ENCODE peak calls at places on chromosomes 7 and 10, in eight cellular contexts. M is nephron progenitor cell, L is MCF 10A, O is stomach, Q is colonic mucosa, N is IMR-90, X is dorsolateral prefrontal cortex, T is fibroblast of pulmonary artery. G is an unnamed sample.

GRCh38 chr10:103235775-103236174 is 9.9 kb upstream of the RPEL1 start:
- DNase-seq in M (no peak), L (no peak), O (no peak), Q (no peak), N (no peak), X (no peak), T (no peak), G (no peak)

GRCh38 chr7:147245274-147245673 is 1128.7 kb downstream of the CNTNAP2 start:
- DNase-seq in M (peak), L (peak), O (peak), Q (peak), N (peak), X (peak), T (peak), G (no peak)

GRCh38 chr10:3503299-3503698 is 281.7 kb downstream of the KLF6 start:
- DNase-seq in M (no peak), L (no peak), O (no peak), Q (no peak), N (no peak), X (no peak), T (no peak), G (no peak)

GRCh38 chr7:6096581-6096980 is 65.4 kb downstream of the ANKRD61 start:
- DNase-seq in M (no peak), L (no peak), O (no peak), Q (no peak), N (no peak), X (no peak), T (no peak), G (no peak)

GRCh38 chr10:46538723-46539426 is 17.6 kb downstream of the GPRIN2 start:
- DNase-seq in M (no peak), L (no peak), O (no peak), Q (no peak), N (peak), X (no peak), T (no peak), G (no peak)

GRCh38 chr7:147432068-147432467 is 1158.5 kb upstream of the C7orf33 start:
- DNase-seq in M (peak), L (peak), O (no peak), Q (no peak), N (peak), X (peak), T (peak), G (no peak)

GRCh38 chr7:47539398-47540052 is 42.4 kb downstream of the TNS3 start:
- DNase-seq in M (peak), L (no peak), O (no peak), Q (no peak), N (peak), X (no peak), T (no peak), G (peak)

GRCh38 chr10:32417906-32418547 is 27.9 kb upstream of the CCDC7 start:
- DNase-seq in M (no peak), L (no peak), O (no peak), Q (no peak), N (peak), X (no peak), T (peak), G (no peak)

GRCh38 chr7:73572767-73573186 is 5.6 kb downstream of the TBL2 start:
- DNase-seq in M (no peak), L (no peak), O (no peak), Q (no peak), N (no peak), X (no peak), T (no peak), G (no peak)

GRCh38 chr10:10891437-10891836 is 126.2 kb upstream of the CELF2 start:
- DNase-seq in M (peak), L (peak), O (no peak), Q (no peak), N (peak), X (no peak), T (peak), G (no peak)

GRCh38 chr10:81963606-81964005 is 88.6 kb downstream of the NRG3 start:
- DNase-seq in M (no peak), L (peak), O (no peak), Q (no peak), N (no peak), X (no peak), T (peak), G (no peak)

GRCh38 chr10:576130-576465 is 113.4 kb downstream of the DIP2C start:
- DNase-seq in M (no peak), L (no peak), O (no peak), Q (no peak), N (peak), X (peak), T (peak), G (no peak)

GRCh38 chr10:61869772-61870520 is 31.6 kb upstream of the ARID5B start:
- DNase-seq in M (no peak), L (peak), O (no peak), Q (no peak), N (peak), X (no peak), T (peak), G (no peak)

GRCh38 chr7:20959281-20959680 is 172.6 kb upstream of the SP8 start:
- DNase-seq in M (no peak), L (no peak), O (no peak), Q (no peak), N (no peak), X (no peak), T (no peak), G (no peak)

GRCh38 chr10:11165591-11166543 is 148.2 kb downstream of the CELF2 start:
- DNase-seq in M (peak), L (no peak), O (peak), Q (peak), N (no peak), X (no peak), T (peak), G (peak)

GRCh38 chr7:12423355-12423994 is 19.8 kb upstream of the VWDE start:
- DNase-seq in M (no peak), L (peak), O (no peak), Q (no peak), N (peak), X (no peak), T (peak), G (no peak)

GRCh38 chr7:114653391-114654088 is 238.9 kb downstream of the FOXP2 start:
- DNase-seq in M (peak), L (no peak), O (no peak), Q (no peak), N (peak), X (no peak), T (no peak), G (no peak)

GRCh38 chr10:67520924-67521520 is 175.0 kb downstream of the CTNNA3 start:
- DNase-seq in M (peak), L (peak), O (no peak), Q (peak), N (peak), X (peak), T (peak), G (no peak)

GRCh38 chr7:134792968-134793367 is 13.5 kb downstream of the CALD1 start:
- DNase-seq in M (no peak), L (no peak), O (no peak), Q (no peak), N (peak), X (no peak), T (peak), G (no peak)

GRCh38 chr7:1236831-1237701 is 4.4 kb downstream of the UNCX start:
- DNase-seq in M (peak), L (no peak), O (no peak), Q (no peak), N (no peak), X (no peak), T (no peak), G (no peak)

GRCh38 chr7:3067193-3067592 is 23.5 kb upstream of the CARD11 start:
- DNase-seq in M (no peak), L (no peak), O (no peak), Q (no peak), N (no peak), X (no peak), T (no peak), G (no peak)

DNA sequence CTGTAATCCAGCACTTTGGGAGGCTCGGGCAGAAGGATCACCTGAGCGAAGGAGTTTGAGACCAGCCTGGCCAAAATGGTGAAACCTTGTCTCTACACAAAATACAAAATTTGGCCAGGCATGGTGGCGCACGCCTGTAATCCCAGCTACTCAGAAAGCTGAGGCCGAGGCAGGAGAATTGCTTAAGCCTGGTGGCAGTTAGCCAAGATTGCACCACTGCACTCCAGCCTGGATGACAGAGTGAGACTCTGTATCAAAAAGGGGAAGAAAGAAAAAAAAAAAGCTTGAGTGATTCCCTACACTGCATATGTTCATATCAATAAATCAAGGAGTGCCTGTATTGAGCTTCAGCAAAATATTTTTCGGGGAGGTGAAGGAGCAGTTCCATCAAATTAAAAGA is 45.8 kb upstream of the SRRM3 start:
- DNase-seq in M (no peak), L (peak), O (peak), Q (no peak), N (peak), X (no peak), T (peak), G (peak)
- TF ChIP-seq CTCF in M (no peak), L (no peak), O (no peak), Q (no peak), N (no peak), X (no peak), T (no peak), G (no peak)

GRCh38 chr7:120994512-120995363 is 6.2 kb downstream of the CPED1 start:
- DNase-seq in M (no peak), L (no peak), O (no peak), Q (no peak), N (no peak), X (no peak), T (peak), G (no peak)
- TF ChIP-seq CTCF in M (no peak), L (no peak), O (no peak), Q (no peak), N (no peak), X (no peak), T (no peak), G (no peak)

GRCh38 chr7:106736508-106737201 is 75.7 kb upstream of the CCDC71L start:
- DNase-seq in M (peak), L (peak), O (peak), Q (peak), N (peak), X (no peak), T (peak), G (no peak)
- TF ChIP-seq CTCF in M (peak), L (peak), O (peak), Q (peak), N (peak), X (peak), T (peak), G (peak)

GRCh38 chr10:76311752-76312699 is 880.6 kb downstream of the LRMDA start:
- DNase-seq in M (peak), L (peak), O (peak), Q (no peak), N (no peak), X (no peak), T (peak), G (peak)

GRCh38 chr10:76316234-76316633 is 884.8 kb downstream of the LRMDA start:
- DNase-seq in M (no peak), L (no peak), O (no peak), Q (no peak), N (no peak), X (no peak), T (no peak), G (no peak)

GRCh38 chr10:76318171-76318570 is 886.7 kb downstream of the LRMDA start:
- DNase-seq in M (no peak), L (no peak), O (peak), Q (no peak), N (no peak), X (no peak), T (no peak), G (no peak)

GRCh38 chr10:76317078-76317477 is 885.7 kb downstream of the LRMDA start:
- DNase-seq in M (no peak), L (no peak), O (no peak), Q (no peak), N (no peak), X (no peak), T (no peak), G (no peak)

DNA sequence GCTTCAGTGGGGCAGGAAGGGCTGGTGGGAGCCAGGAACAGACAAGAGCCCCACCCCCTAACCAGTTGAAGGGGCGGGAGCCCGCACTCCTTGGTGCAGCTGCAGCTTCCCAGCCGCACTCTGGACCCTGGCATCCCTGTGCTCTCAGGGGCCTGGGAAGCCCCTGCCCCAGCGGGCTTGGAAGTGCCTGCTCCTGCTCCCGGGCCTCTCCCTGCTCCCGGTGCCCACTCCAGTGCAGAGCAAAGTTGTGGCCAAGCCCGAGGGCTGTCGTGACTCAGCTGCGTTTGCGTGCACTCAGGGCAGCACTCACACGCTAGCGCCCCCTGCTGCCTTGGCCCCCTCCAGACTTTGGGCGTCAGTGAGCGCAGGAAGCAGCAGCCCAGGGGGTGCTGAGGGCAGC is 883.8 kb downstream of the LRMDA start:
- DNase-seq in M (no peak), L (no peak), O (no peak), Q (no peak), N (no peak), X (no peak), T (no peak), G (no peak)
- TF ChIP-seq CTCF in M (no peak), L (no peak), O (no peak), Q (no peak), N (no peak), X (no peak), T (no peak), G (no peak)

DNA sequence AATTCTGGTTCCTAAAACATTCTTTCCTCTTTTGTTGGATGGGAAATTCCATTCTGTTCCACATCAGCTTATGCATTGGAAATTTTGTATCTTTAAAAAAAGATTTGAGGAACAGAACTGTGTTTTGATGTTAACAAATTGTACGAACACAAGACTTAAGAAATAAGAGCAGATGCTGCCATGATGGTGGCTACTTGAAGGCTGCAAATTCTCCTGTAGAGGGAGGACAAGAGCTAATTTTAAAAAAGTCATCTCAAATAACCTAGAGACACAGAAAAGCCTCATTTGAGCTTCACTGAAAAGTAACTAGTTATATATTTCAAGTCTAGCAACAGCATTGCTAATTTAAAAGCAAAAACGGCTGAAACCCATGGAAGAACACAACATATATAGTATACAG is 29.8 kb downstream of the NDUFB2 start:
- DNase-seq in M (no peak), L (peak), O (no peak), Q (no peak), N (peak), X (no peak), T (peak), G (no peak)
- TF ChIP-seq CTCF in M (peak), L (peak), O (no peak), Q (no peak), N (peak), X (peak), T (peak), G (no peak)

GRCh38 chr7:100358027-100358856 is at the start of gene PILRB:
- DNase-seq in M (no peak), L (no peak), O (no peak), Q (no peak), N (no peak), X (no peak), T (no peak), G (no peak)
- TF ChIP-seq CTCF in M (no peak), L (no peak), O (no peak), Q (no peak), N (no peak), X (no peak), T (peak), G (no peak)

GRCh38 chr10:123031124-123031523 is 22.3 kb downstream of the ACADSB start:
- DNase-seq in M (no peak), L (no peak), O (no peak), Q (no peak), N (no peak), X (no peak), T (no peak), G (no peak)
- TF ChIP-seq CTCF in M (no peak), L (no peak), O (no peak), Q (no peak), N (no peak), X (no peak), T (no peak), G (no peak)

GRCh38 chr7:24313777-24314176 is 29.8 kb downstream of the NPY start:
- DNase-seq in M (no peak), L (no peak), O (no peak), Q (no peak), N (no peak), X (no peak), T (no peak), G (no peak)

GRCh38 chr7:24316340-24316739 is 32.4 kb downstream of the NPY start:
- DNase-seq in M (no peak), L (no peak), O (no peak), Q (no peak), N (no peak), X (no peak), T (no peak), G (no peak)

GRCh38 chr7:24323961-24324480 is 40.0 kb downstream of the NPY start:
- DNase-seq in M (no peak), L (no peak), O (no peak), Q (no peak), N (no peak), X (no peak), T (no peak), G (no peak)

GRCh38 chr7:24319209-24319608 is 35.2 kb downstream of the NPY start:
- DNase-seq in M (no peak), L (no peak), O (no peak), Q (no peak), N (no peak), X (no peak), T (no peak), G (no peak)

DNA sequence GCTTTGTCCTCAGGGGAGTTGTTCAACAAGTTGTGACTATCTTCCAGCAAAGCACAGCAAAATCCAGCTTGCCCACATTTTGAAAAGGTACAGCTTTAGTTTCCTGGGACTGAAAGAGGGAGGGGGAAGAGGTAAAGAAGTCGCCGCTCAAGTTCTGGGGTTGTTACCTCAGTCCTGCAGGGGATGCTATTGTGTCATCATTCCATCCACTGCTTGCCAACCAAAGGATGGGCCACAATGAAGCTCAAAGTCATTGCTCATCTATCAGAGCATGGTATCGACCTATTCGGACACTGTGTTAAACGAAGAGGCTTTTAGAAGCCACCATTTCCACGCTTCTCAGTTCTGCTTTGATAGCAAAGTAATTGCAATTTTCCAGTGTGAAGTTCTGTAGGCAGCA is 34.3 kb downstream of the NPY start:
- DNase-seq in M (peak), L (peak), O (no peak), Q (no peak), N (no peak), X (no peak), T (peak), G (no peak)
- TF ChIP-seq CTCF in M (peak), L (no peak), O (no peak), Q (no peak), N (peak), X (no peak), T (peak), G (peak)

DNA sequence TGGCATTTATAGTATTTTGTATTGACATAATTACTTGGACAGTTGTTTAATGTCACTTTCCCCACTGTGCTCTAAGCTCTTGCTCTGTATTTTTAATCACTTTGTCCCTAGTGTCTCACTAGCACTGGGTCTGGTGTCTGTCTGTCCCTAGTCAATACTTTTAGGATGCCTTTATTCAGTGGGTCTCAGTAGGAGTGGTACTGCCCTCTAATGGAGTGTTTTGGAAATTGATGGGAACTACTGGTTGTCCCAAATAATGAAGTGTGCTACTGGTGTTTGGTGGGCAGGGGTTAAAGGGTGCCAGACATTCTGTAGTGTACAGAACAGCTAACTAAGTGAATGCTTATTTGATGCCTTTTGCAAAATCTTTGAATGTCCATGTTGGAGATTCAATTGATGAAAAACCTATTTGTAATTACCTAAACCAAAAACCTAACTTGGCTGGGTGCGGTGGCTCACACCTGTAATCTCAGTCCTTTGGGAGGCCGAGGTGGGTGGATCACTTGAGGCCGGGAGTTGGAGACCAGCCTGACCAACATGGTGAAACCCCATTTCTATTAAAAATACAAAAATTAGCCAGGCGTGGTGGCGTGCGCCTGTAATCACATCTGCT is 33.3 kb downstream of the CDK14 start:
- DNase-seq in M (no peak), L (peak), O (no peak), Q (peak), N (peak), X (no peak), T (peak), G (no peak)
- TF ChIP-seq CTCF in M (peak), L (peak), O (peak), Q (peak), N (peak), X (peak), T (peak), G (peak)

DNA sequence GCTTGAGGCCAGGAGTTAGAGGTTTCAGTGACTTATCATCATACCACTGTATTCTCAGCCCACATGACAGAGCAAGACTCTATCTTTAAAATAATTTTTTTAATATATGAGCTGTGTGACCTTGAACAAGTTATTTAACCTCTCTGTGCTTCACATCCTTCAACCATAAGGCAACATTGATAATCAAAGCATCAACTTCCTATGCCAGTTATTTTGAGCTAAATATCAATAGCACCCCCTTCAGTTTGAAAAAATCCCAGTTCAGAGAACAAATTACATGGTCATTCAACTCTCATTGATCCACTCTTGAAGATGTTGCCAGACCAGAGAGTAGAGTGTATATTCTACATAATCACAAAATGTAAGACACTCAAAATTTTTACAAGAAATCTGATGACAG is 53.0 kb downstream of the ASNS start:
- DNase-seq in M (no peak), L (peak), O (no peak), Q (no peak), N (no peak), X (no peak), T (no peak), G (no peak)
- TF ChIP-seq CTCF in M (no peak), L (peak), O (no peak), Q (peak), N (no peak), X (no peak), T (no peak), G (no peak)